ENCODE peak calls at places on chromosome 12, in eight cellular contexts. H is neural progenitor cell; Q is lower lobe of right lung; T is CD4-positive, alpha-beta T cell; Z is IMR-90; O is pancreas; X is left ventricle myocardium inferior; R is Peyer's patch. I is an unnamed sample.

GRCh38 chr12:116601933-116602809 is 43.0 kb downstream of the MAP1LC3B2 start:
- DNase-seq in R (no peak), T (no peak), O (no peak), Z (no peak), X (no peak), Q (no peak), H (no peak), I (no peak)

GRCh38 chr12:56151672-56152131 is 685 bp upstream of the MYL6B start:
- DNase-seq in H (peak; percentile 66), O (peak; percentile 48), Z (no peak), R (peak; percentile 80), T (peak; percentile 55), Q (peak; percentile 77), X (no peak), I (peak; percentile 70)

GRCh38 chr12:62268956-62269355 is 8.8 kb downstream of the USP15 start:
- DNase-seq in R (no peak), O (no peak), X (no peak), H (no peak), T (no peak), Q (no peak), Z (peak; percentile 85), I (no peak)

GRCh38 chr12:79932393-79932792 is 2.5 kb downstream of the PPP1R12A start:
- DNase-seq in X (no peak), R (no peak), H (no peak), Z (no peak), Q (no peak), O (no peak), T (no peak), I (no peak)

GRCh38 chr12:94173660-94174265 is 25.4 kb downstream of the PLXNC1 start:
- DNase-seq in Q (no peak), T (no peak), R (no peak), Z (no peak), X (no peak), H (no peak), O (no peak), I (no peak)

GRCh38 chr12:107448198-107448597 is 237.4 kb upstream of the PWP1 start:
- DNase-seq in R (peak; percentile 46), O (no peak), H (peak; percentile 73), X (no peak), Z (peak; percentile 5), Q (no peak), T (no peak), I (no peak)

GRCh38 chr12:117076410-117077372 is 22.5 kb downstream of the TESC start:
- DNase-seq in Z (no peak), O (no peak), T (no peak), R (no peak), Q (no peak), X (no peak), H (no peak), I (peak; percentile 63)

GRCh38 chr12:57389033-57389432 is 41.8 kb downstream of the R3HDM2 start:
- DNase-seq in T (no peak), H (no peak), Q (no peak), O (no peak), R (no peak), Z (peak; percentile 95), X (no peak), I (no peak)

GRCh38 chr12:17763365-17763764 is 326.6 kb downstream of the RERGL start:
- DNase-seq in H (no peak), T (no peak), O (no peak), X (no peak), Z (no peak), R (no peak), Q (no peak), I (no peak)

GRCh38 chr12:92553389-92553788 is 149.4 kb upstream of the PLEKHG7 start:
- DNase-seq in Q (no peak), T (no peak), Z (no peak), R (no peak), X (peak; percentile 70), H (no peak), O (no peak), I (peak; percentile 46)

GRCh38 chr12:18430425-18431048 is 169.2 kb downstream of the PIK3C2G start:
- DNase-seq in X (peak; percentile 24), H (peak; percentile 80), T (no peak), Z (peak; percentile 71), Q (no peak), R (no peak), O (peak; percentile 35), I (no peak)

GRCh38 chr12:108078428-108078827 is 50.7 kb upstream of the WSCD2 start:
- DNase-seq in R (no peak), T (no peak), H (no peak), O (no peak), Q (no peak), X (no peak), Z (no peak), I (no peak)

GRCh38 chr12:93674386-93674785 is 2.8 kb upstream of the CRADD start:
- DNase-seq in Z (no peak), X (no peak), T (no peak), O (no peak), H (no peak), Q (no peak), R (no peak), I (no peak)

GRCh38 chr12:131826064-131826928 is 1.9 kb upstream of the MMP17 start:
- DNase-seq in O (no peak), H (no peak), Z (no peak), Q (no peak), X (no peak), R (no peak), T (no peak), I (no peak)

GRCh38 chr12:66879392-66879791 is 200.5 kb upstream of the GRIP1 start:
- DNase-seq in Q (no peak), O (no peak), R (no peak), H (no peak), Z (no peak), X (no peak), T (no peak), I (no peak)

GRCh38 chr12:66881401-66881800 is 202.5 kb upstream of the GRIP1 start:
- DNase-seq in H (no peak), T (no peak), Z (no peak), X (no peak), O (no peak), R (no peak), Q (no peak), I (no peak)

GRCh38 chr12:66883545-66883944 is 204.7 kb upstream of the GRIP1 start:
- DNase-seq in T (no peak), O (no peak), H (no peak), X (no peak), Q (no peak), Z (no peak), R (no peak), I (no peak)

DNA sequence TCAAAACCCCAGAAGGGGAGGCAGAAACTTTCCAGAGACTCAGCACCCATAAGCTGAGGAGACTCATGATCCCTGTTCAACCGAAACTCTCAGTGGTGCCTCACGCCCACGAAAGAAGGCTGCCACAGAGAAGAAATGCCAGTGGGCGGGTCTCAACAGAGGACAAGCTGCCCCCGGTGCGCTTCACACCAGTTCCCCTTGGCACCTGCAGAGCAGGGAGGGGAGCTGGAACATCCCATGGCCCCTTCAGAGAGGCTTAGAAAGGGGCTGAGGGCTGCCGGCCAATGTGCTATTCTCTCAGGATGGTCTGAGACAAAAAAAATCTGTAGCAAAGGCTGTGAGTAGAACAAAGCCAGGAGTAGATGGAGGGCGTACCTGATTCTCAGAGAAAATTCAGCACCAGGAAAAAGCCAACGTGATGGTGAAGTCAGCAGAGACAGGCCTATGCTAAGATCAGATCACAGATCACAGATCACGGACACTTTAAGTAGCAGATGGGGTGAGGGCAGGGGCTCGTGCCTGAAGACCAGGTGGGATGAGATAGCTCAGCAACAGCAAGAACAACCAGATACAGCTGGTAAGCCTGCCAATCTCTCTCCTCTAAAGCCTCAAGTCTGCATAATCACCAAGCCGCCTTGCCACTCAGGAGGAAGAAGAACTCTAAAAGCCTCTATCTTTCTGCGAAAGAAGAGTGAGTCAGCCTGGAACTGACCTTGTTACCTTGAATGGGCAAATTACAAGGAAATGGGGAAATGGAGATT is 206.4 kb upstream of the GRIP1 start:
- DNase-seq in Z (no peak), O (no peak), H (peak; percentile 18), T (no peak), Q (no peak), R (no peak), X (no peak), I (no peak)
- H3K9me3 ChIP-seq in Z (no peaks in the 10 kb centered on the region), O (no peaks in the 10 kb centered on the region), H (no peaks in the 10 kb centered on the region), T (no peaks in the 10 kb centered on the region), Q (no peaks in the 10 kb centered on the region), R (no peaks in the 10 kb centered on the region), X (no peaks in the 10 kb centered on the region), I (no peaks in the 10 kb centered on the region)

GRCh38 chr12:76787689-76788088 is 23.8 kb downstream of the ZDHHC17 start:
- DNase-seq in T (no peak), Z (no peak), X (no peak), Q (no peak), O (no peak), H (no peak), R (no peak), I (no peak)
- TF ChIP-seq CTCF in T (no peak), Z (no peak), X (no peak), Q (no peak), O (no peak), H (no peak), R (no peak), I (no peak)

GRCh38 chr12:130401703-130402102 is 64.0 kb downstream of the PIWIL1 start:
- DNase-seq in Z (no peak), T (no peak), Q (no peak), H (peak; percentile 67), O (no peak), X (no peak), R (no peak), I (no peak)

GRCh38 chr12:130405332-130405731 is 67.6 kb downstream of the PIWIL1 start:
- DNase-seq in H (no peak), R (no peak), O (no peak), X (no peak), T (no peak), Z (no peak), Q (no peak), I (no peak)
- H3K9me3 ChIP-seq in H (no peaks in the 10 kb centered on the region), R (no peaks in the 10 kb centered on the region), O (no peaks in the 10 kb centered on the region), X (no peaks in the 10 kb centered on the region), T (no peaks in the 10 kb centered on the region), Z (peaks cover 33% of the 10 kb centered on the region), Q (no peaks in the 10 kb centered on the region), I (no peaks in the 10 kb centered on the region)

GRCh38 chr12:21371050-21371449 is 1.7 kb upstream of the IAPP start:
- DNase-seq in R (no peak), H (no peak), O (no peak), X (no peak), Q (no peak), Z (no peak), T (no peak), I (no peak)
- TF ChIP-seq CTCF in R (no peak), H (no peak), O (no peak), X (no peak), Q (no peak), Z (no peak), T (no peak), I (no peak)